ENCODE peak calls at places on chromosomes 12 and 14, in five cellular contexts. H is stimulated activated effector memory CD8-positive, alpha-beta T cell treated with anti-CD3 and anti-CD28 coated beads, Interleukin-12 subunit alpha, Interleukin-12 subunit beta, amount 100 ng/mL, for 72 hours; K is mucosa of gallbladder; W is bronchial epithelial cell; G is endothelial cell. O is an unnamed sample.
A peak's percentile ranks its signal among the peaks of the same experiment; 100 is the strongest.

GRCh38 chr12:82176761-82177490 is 181.3 kb downstream of the CCDC59 start:
- DNase-seq in H (no peak), K (no peak), W (peak; percentile 35), G (no peak), O (no peak)

GRCh38 chr14:55846852-55847471 is 267.0 kb downstream of the KTN1 start:
- DNase-seq in H (no peak), K (no peak), W (peak; percentile 12), G (no peak), O (no peak)

GRCh38 chr14:95255487-95255886 is 64.2 kb downstream of the CLMN start:
- DNase-seq in H (no peak), K (peak; percentile 84), W (peak; percentile 83), G (peak; percentile 36), O (no peak)

GRCh38 chr14:68283378-68284123 is 464.0 kb downstream of the RAD51B start:
- DNase-seq in H (peak; percentile 74), K (no peak), W (no peak), G (no peak), O (no peak)

GRCh38 chr12:75623631-75624118 is 112.3 kb upstream of the KRR1 start:
- DNase-seq in H (no peak), K (no peak), W (peak; percentile 83), G (no peak), O (no peak)

GRCh38 chr14:101183376-101184103 is 280.0 kb upstream of the RTL1 start:
- DNase-seq in H (no peak), K (no peak), W (no peak), G (peak; percentile 90), O (no peak)

GRCh38 chr12:89752331-89752730 is 43.7 kb upstream of the ATP2B1 start:
- DNase-seq in H (no peak), K (no peak), W (no peak), G (no peak), O (no peak)

GRCh38 chr12:5200276-5201087 is 156.8 kb downstream of the KCNA5 start:
- DNase-seq in H (no peak), K (peak; percentile 11), W (peak; percentile 20), G (peak; percentile 90), O (peak; percentile 30)

GRCh38 chr14:46250113-46250703 is 401.4 kb downstream of the RPL10L start:
- DNase-seq in H (no peak), K (no peak), W (peak; percentile 43), G (peak; percentile 8), O (no peak)

GRCh38 chr14:73272393-73272792 is 35.1 kb downstream of the PAPLN start:
- DNase-seq in H (no peak), K (no peak), W (no peak), G (no peak), O (no peak)

GRCh38 chr14:99141236-99141635 is 130.8 kb downstream of the BCL11B start:
- DNase-seq in H (no peak), K (no peak), W (no peak), G (no peak), O (no peak)

GRCh38 chr14:39739796-39740195 is 307.6 kb upstream of the FBXO33 start:
- DNase-seq in H (no peak), K (no peak), W (no peak), G (no peak), O (no peak)

GRCh38 chr12:119914666-119915065 is 37.5 kb upstream of the CIT start:
- DNase-seq in H (no peak), K (no peak), W (no peak), G (no peak), O (no peak)

GRCh38 chr12:88399811-88400210 is 180.5 kb downstream of the KITLG start:
- DNase-seq in H (no peak), K (no peak), W (peak; percentile 87), G (no peak), O (no peak)

GRCh38 chr14:73500360-73500759 is 9.6 kb downstream of the RIOX1 start:
- DNase-seq in H (no peak), K (no peak), W (peak; percentile 50), G (no peak), O (no peak)

GRCh38 chr12:22201101-22201500 is 133.4 kb downstream of the ST8SIA1 start:
- DNase-seq in H (no peak), K (no peak), W (no peak), G (no peak), O (no peak)

GRCh38 chr14:100849432-100849831 is 23.5 kb downstream of the MEG3 start:
- DNase-seq in H (no peak), K (no peak), W (no peak), G (no peak), O (no peak)

O was measured in GM12892.